ENCODE peak calls at places on chromosomes 5 and 9, in ten cellular contexts. B, L, Z, H, W, M, Q, A, U and D are unnamed samples.

GRCh38 chr9:90546200-90546599 is 96.4 kb downstream of the DIRAS2 start:
- DNase-seq in Q (no peak), Z (peak), W (no peak), B (no peak), L (no peak), H (peak), A (no peak), M (peak), U (peak), D (peak)

GRCh38 chr5:168603776-168604175 is 24.6 kb upstream of the PANK3 start:
- DNase-seq in W (no peak), A (no peak), U (no peak), Z (no peak), B (no peak), M (no peak), H (peak), L (no peak), Q (no peak), D (no peak)

GRCh38 chr9:83106272-83106671 is 43.3 kb upstream of the RASEF start:
- DNase-seq in M (no peak), A (no peak), U (no peak), B (no peak), H (no peak), W (no peak), Q (no peak), Z (no peak), L (no peak), D (no peak)

GRCh38 chr9:21677834-21678233 is 124.6 kb upstream of the MTAP start:
- DNase-seq in U (peak), W (no peak), A (no peak), H (peak), Z (no peak), Q (no peak), L (no peak), M (no peak), B (peak), D (peak)

GRCh38 chr5:113505181-113505580 is 8.3 kb upstream of the YTHDC2 start:
- DNase-seq in W (no peak), L (no peak), H (peak), Z (no peak), U (peak), M (peak), Q (no peak), A (no peak), B (no peak), D (peak)

GRCh38 chr5:42242210-42242609 is 181.0 kb upstream of the GHR start:
- DNase-seq in U (no peak), L (no peak), B (no peak), M (no peak), Z (no peak), Q (no peak), H (no peak), W (no peak), A (no peak), D (no peak)

GRCh38 chr9:35914307-35914807 is 5.1 kb downstream of the SPAAR start:
- DNase-seq in W (no peak), M (peak), H (no peak), A (no peak), Z (peak), U (no peak), Q (no peak), B (peak), L (peak), D (no peak)

GRCh38 chr5:93990504-93991085 is 249.2 kb upstream of the POU5F2 start:
- DNase-seq in B (no peak), A (no peak), U (no peak), Z (peak), W (no peak), M (no peak), Q (no peak), H (no peak), L (no peak), D (no peak)

GRCh38 chr9:134459164-134459563 is 132.9 kb downstream of the RXRA start:
- DNase-seq in U (no peak), W (no peak), Q (no peak), A (no peak), M (no peak), Z (no peak), B (no peak), H (no peak), L (no peak), D (no peak)

GRCh38 chr5:172848419-172848818 is 14.4 kb downstream of the ERGIC1 start:
- DNase-seq in U (no peak), Q (no peak), M (no peak), B (no peak), L (no peak), A (no peak), W (no peak), Z (no peak), H (no peak), D (no peak)

GRCh38 chr9:130298663-130299279 is 33.2 kb downstream of the HMCN2 start:
- DNase-seq in M (peak), U (peak), A (no peak), Z (peak), W (no peak), H (no peak), B (no peak), Q (no peak), L (no peak), D (no peak)

GRCh38 chr5:66306844-66307315 is 162.8 kb downstream of the SREK1 start:
- DNase-seq in W (no peak), L (no peak), H (peak), Q (no peak), A (no peak), Z (peak), M (no peak), U (no peak), B (no peak), D (no peak)

DNA sequence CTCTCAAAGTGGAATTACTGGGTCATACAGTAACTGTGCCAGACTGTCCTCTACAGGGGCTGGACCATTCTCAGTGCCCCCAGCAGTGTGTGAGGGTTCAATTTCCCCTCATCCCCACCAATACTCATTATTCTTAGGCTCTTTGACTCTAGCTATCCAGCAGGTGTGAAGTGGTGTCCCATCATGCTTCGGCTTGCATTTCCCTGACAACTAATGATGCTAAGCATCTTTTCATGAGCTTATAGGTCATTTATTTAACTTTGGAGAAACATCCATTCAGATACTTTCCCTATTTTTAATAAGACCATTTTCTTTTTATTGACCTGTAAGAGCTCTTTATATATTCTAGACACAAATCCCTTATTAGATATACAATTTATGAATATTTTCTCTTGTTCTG is 63.6 kb downstream of the ADAMTS2 start:
- DNase-seq in Q (no peak), Z (no peak), B (no peak), W (no peak), H (no peak), A (no peak), U (no peak), M (no peak), L (no peak), D (no peak)
- H3K27ac ChIP-seq in Q (no peak), Z (no peak), B (no peak), W (no peak), H (no peak), A (no peak), U (no peak), M (no peak), L (no peak), D (no peak)

GRCh38 chr5:178895615-178896571 is at the start of gene ZFP2:
- DNase-seq in U (peak), Z (peak), W (no peak), H (peak), Q (peak), L (peak), M (peak), B (peak), A (peak), D (no peak)
- H3K27ac ChIP-seq in U (peak), Z (no peak), W (no peak), H (no peak), Q (no peak), L (peak), M (no peak), B (peak), A (peak), D (peak)

GRCh38 chr5:151052834-151053233 is 28.0 kb downstream of the TNIP1 start:
- DNase-seq in Z (no peak), H (no peak), U (no peak), A (no peak), M (no peak), L (no peak), Q (no peak), B (no peak), W (no peak), D (no peak)
- H3K27ac ChIP-seq in Z (no peak), H (no peak), U (no peak), A (no peak), M (no peak), L (no peak), Q (no peak), B (no peak), W (no peak), D (no peak)

GRCh38 chr5:134569758-134570364 is 44.4 kb downstream of the JADE2 start:
- DNase-seq in L (no peak), Q (no peak), A (no peak), H (no peak), U (no peak), B (no peak), Z (no peak), W (no peak), M (no peak), D (no peak)
- H3K27ac ChIP-seq in L (peak), Q (no peak), A (peak), H (no peak), U (peak), B (peak), Z (no peak), W (no peak), M (no peak), D (no peak)

DNA sequence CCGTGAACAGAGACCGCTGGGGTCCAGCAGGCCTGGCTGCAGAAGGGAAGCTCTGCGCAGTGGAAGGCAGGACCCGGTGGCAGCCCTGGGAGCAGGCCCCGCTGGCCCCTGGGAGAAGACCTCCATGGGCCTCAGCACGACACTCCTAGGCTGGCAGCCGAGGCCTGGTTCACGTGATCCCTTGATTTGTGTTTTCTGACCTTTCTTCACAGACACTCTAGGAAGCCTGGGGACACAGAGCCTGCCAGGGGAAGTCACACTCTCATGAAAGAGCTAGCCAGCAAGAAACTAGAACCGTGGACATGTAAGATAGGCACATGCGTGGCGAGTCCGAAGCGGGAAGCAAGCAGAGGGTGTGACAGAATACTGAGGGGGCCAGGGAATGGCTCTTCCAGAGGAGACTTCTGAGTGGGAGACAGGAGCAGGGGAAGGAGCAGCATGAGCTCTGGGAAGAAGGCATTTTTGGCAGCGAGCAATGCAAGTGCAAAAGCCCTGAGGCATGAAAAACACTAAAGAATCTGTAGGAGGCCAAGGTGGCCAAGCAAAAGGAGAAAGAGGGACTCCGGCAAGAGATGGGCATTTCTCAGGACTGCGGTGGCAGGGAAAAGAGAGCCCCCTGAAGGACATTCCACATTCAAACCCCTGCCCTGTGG is 26.6 kb upstream of the IL17B start:
- DNase-seq in W (no peak), Q (no peak), Z (no peak), M (no peak), U (no peak), A (no peak), H (no peak), B (no peak), L (no peak), D (no peak)
- H3K27ac ChIP-seq in W (no peak), Q (no peak), Z (no peak), M (no peak), U (no peak), A (no peak), H (peak), B (peak), L (peak), D (no peak)

DNA sequence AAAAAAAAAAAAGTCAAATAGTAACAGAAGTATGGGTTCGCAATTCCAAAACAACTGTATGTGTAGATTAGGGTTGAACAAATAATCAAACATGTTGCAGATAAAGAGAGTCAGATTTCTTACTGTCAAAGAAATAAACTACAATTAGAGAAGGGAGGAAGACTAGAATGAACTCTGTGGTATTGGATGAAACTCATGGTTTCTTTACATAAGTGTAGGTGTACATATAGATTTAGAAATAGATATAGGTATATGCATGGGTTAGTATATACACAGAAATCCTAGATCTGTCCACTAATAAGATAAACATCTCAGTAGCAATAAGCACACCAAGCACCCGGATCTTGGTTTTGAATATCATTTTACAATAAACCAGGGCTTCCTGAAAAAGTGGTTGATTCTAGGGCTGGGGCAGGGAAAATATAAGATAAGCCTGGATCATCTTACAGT is 21.3 kb downstream of the DTWD2 start:
- DNase-seq in Z (no peak), U (no peak), H (no peak), M (no peak), L (no peak), A (no peak), Q (no peak), W (no peak), B (no peak), D (no peak)
- H3K27ac ChIP-seq in Z (no peak), U (no peak), H (no peak), M (no peak), L (no peak), A (no peak), Q (no peak), W (no peak), B (no peak), D (no peak)

GRCh38 chr5:147996379-147996778 is 67.4 kb upstream of the SPINK5 start:
- DNase-seq in W (no peak), L (no peak), A (no peak), H (no peak), Q (no peak), Z (no peak), B (no peak), M (no peak), U (no peak), D (no peak)

GRCh38 chr5:147998704-147999103 is 65.1 kb upstream of the SPINK5 start:
- DNase-seq in H (no peak), B (no peak), A (no peak), W (no peak), Q (no peak), Z (no peak), U (no peak), M (no peak), L (no peak), D (no peak)

GRCh38 chr5:148003226-148003625 is 60.6 kb upstream of the SPINK5 start:
- DNase-seq in U (no peak), Q (no peak), A (no peak), H (no peak), B (no peak), L (no peak), M (no peak), Z (no peak), W (no peak), D (no peak)

GRCh38 chr5:148002471-148002870 is 61.3 kb upstream of the SPINK5 start:
- DNase-seq in B (no peak), H (no peak), M (no peak), A (no peak), U (no peak), L (no peak), Q (no peak), W (no peak), Z (no peak), D (no peak)

DNA sequence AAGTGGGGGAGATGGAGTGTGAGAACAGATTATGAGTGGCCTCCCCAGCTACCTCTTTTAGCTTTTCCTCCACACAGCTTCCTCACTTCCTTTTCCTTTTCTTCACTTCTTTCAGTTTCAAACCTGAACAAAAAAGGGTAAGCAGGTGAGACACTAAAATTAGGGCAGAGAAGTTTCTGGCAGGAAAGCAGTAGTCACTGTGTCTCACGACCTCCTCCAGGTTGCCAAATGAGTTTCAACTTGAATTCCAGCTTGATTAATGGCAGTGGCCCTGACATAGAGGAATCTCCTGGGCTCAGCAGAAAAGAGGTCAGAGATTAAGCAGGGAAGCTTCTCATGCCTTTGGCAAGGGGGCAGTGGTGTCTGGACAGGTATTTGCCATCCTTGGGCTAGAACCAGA is 63.7 kb upstream of the SPINK5 start:
- DNase-seq in Q (no peak), Z (no peak), H (no peak), U (no peak), B (no peak), L (no peak), A (no peak), W (no peak), M (no peak), D (no peak)
- H3K27ac ChIP-seq in Q (no peak), Z (no peak), H (no peak), U (no peak), B (no peak), L (no peak), A (no peak), W (no peak), M (no peak), D (peak)

GRCh38 chr9:70597886-70598285 is 183.4 kb upstream of the KLF9 start:
- DNase-seq in U (no peak), Z (no peak), A (no peak), H (no peak), L (no peak), M (no peak), B (no peak), W (no peak), Q (no peak), D (no peak)

GRCh38 chr9:70602364-70603019 is 188.0 kb upstream of the KLF9 start:
- DNase-seq in B (peak), H (peak), Z (peak), Q (peak), M (peak), A (peak), L (no peak), W (peak), U (peak), D (peak)

GRCh38 chr9:70600479-70600878 is 186.0 kb upstream of the KLF9 start:
- DNase-seq in L (peak), Z (no peak), A (no peak), M (no peak), B (no peak), Q (no peak), W (no peak), H (peak), U (no peak), D (no peak)

GRCh38 chr9:70603020-70603411 is 188.6 kb upstream of the KLF9 start:
- DNase-seq in W (no peak), Q (no peak), A (no peak), L (no peak), B (no peak), U (no peak), M (no peak), H (no peak), Z (no peak), D (no peak)

GRCh38 chr9:70601000-70601929 is 186.8 kb upstream of the KLF9 start:
- DNase-seq in U (peak), H (peak), B (no peak), Z (no peak), Q (no peak), A (no peak), L (peak), M (peak), W (no peak), D (peak)
- H3K27ac ChIP-seq in U (peak), H (peak), B (no peak), Z (no peak), Q (no peak), A (no peak), L (peak), M (no peak), W (no peak), D (no peak)